ENCODE peak calls at places on chromosomes 1 and 21, in eight cellular contexts. I, U, P, S, R, Y, T and Q are unnamed samples.

GRCh38 chr1:29835486-29836273 is 599.4 kb downstream of the PTPRU start:
- DNase-seq in U (no peak), P (no peak), I (no peak), T (no peak), R (no peak), S (no peak), Y (no peak), Q (no peak)

GRCh38 chr1:209783338-209783737 is 1.0 kb downstream of the C1orf74 start:
- DNase-seq in Y (no peak), U (no peak), P (no peak), S (no peak), R (no peak), I (no peak), T (no peak), Q (no peak)

GRCh38 chr1:233718057-233718456 is 104.2 kb downstream of the KCNK1 start:
- DNase-seq in R (no peak), I (no peak), T (no peak), Y (no peak), U (no peak), S (no peak), P (no peak), Q (no peak)

GRCh38 chr1:90963236-90963635 is 58.6 kb downstream of the ZNF644 start:
- DNase-seq in R (no peak), P (no peak), U (no peak), T (no peak), I (no peak), S (no peak), Y (no peak), Q (no peak)

GRCh38 chr1:209655832-209656231 is 3.6 kb upstream of the LAMB3 start:
- DNase-seq in T (no peak), U (no peak), S (no peak), P (no peak), R (no peak), Y (no peak), I (no peak), Q (no peak)

GRCh38 chr1:72435025-72435424 is 152.7 kb upstream of the NEGR1 start:
- DNase-seq in S (no peak), T (peak), P (peak), U (peak), R (no peak), I (no peak), Y (no peak), Q (no peak)

GRCh38 chr21:38561205-38561604 is 62.9 kb upstream of the ERG start:
- DNase-seq in R (no peak), Y (no peak), S (no peak), U (no peak), P (no peak), I (no peak), T (no peak), Q (no peak)

GRCh38 chr1:100879422-100879821 is 15.2 kb downstream of the EXTL2 start:
- DNase-seq in P (no peak), S (no peak), T (peak), Y (no peak), U (no peak), R (no peak), I (no peak), Q (no peak)

GRCh38 chr21:22941779-22942178 is 1943.6 kb downstream of the NCAM2 start:
- DNase-seq in P (no peak), T (no peak), S (no peak), R (no peak), Y (no peak), U (no peak), I (no peak), Q (no peak)

GRCh38 chr1:206695751-206696150 is 11.0 kb downstream of the MAPKAPK2 start:
- DNase-seq in I (no peak), Y (no peak), P (no peak), T (no peak), S (no peak), R (no peak), U (no peak), Q (no peak)

GRCh38 chr1:12075195-12076114 is 12.4 kb downstream of the TNFRSF8 start:
- DNase-seq in S (peak), I (no peak), Y (no peak), P (peak), U (peak), T (peak), R (peak), Q (no peak)

GRCh38 chr1:218475275-218475674 is 130.1 kb downstream of the TGFB2 start:
- DNase-seq in Y (no peak), U (peak), R (no peak), P (peak), I (no peak), T (no peak), S (no peak), Q (no peak)

GRCh38 chr1:1672181-1672965 is 13.6 kb upstream of the CDK11B start:
- DNase-seq in T (no peak), I (no peak), R (no peak), U (no peak), Y (no peak), S (no peak), P (no peak), Q (peak)

GRCh38 chr1:234611153-234611798 is 1.3 kb upstream of the IRF2BP2 start:
- DNase-seq in T (peak), Y (no peak), P (peak), I (no peak), U (peak), S (peak), R (no peak), Q (no peak)

GRCh38 chr1:23551849-23552248 is 7.5 kb downstream of the ID3 start:
- DNase-seq in Y (no peak), P (no peak), I (no peak), S (no peak), R (no peak), U (no peak), T (no peak), Q (no peak)

GRCh38 chr1:226187380-226187779 is 839 bp upstream of the ACBD3 start:
- DNase-seq in R (no peak), Y (no peak), T (no peak), S (no peak), I (no peak), U (no peak), P (no peak), Q (no peak)

GRCh38 chr1:225944951-225945350 is 3.9 kb upstream of the LEFTY2 start:
- DNase-seq in I (no peak), R (no peak), Y (no peak), T (no peak), U (no peak), S (no peak), P (no peak), Q (no peak)

GRCh38 chr1:157219600-157219999 is 81.4 kb upstream of the ETV3 start:
- DNase-seq in U (no peak), S (no peak), R (no peak), Y (no peak), P (no peak), T (no peak), I (no peak), Q (no peak)

GRCh38 chr1:201190624-201191051 is at the start of gene IGFN1:
- DNase-seq in S (no peak), P (no peak), I (peak), U (no peak), Y (no peak), T (no peak), R (no peak), Q (no peak)

GRCh38 chr1:56255516-56256181 is 323.7 kb downstream of the PLPP3 start:
- DNase-seq in P (peak), R (peak), S (peak), Y (peak), T (peak), U (peak), I (no peak), Q (no peak)

GRCh38 chr1:19341201-19342076 is 29.3 kb downstream of the SLC66A1 start:
- DNase-seq in P (peak), T (peak), Y (peak), R (peak), I (peak), U (peak), S (peak), Q (peak)

GRCh38 chr1:161440312-161440894 is 64.9 kb upstream of the FCGR2A start:
- DNase-seq in R (peak), T (peak), Y (peak), I (peak), S (peak), U (peak), P (peak), Q (peak)

GRCh38 chr1:30049748-30050147 is 673.6 kb downstream of the MATN1 start:
- DNase-seq in I (no peak), T (no peak), P (no peak), R (no peak), U (no peak), Y (no peak), S (no peak), Q (no peak)

GRCh38 chr1:71345491-71345890 is 264.7 kb upstream of the ZRANB2 start:
- DNase-seq in R (no peak), T (no peak), U (no peak), Y (no peak), S (no peak), I (no peak), P (no peak), Q (no peak)

GRCh38 chr1:71339238-71339637 is 258.4 kb upstream of the ZRANB2 start:
- DNase-seq in S (no peak), T (no peak), R (no peak), Y (no peak), I (no peak), U (no peak), P (no peak), Q (no peak)

DNA sequence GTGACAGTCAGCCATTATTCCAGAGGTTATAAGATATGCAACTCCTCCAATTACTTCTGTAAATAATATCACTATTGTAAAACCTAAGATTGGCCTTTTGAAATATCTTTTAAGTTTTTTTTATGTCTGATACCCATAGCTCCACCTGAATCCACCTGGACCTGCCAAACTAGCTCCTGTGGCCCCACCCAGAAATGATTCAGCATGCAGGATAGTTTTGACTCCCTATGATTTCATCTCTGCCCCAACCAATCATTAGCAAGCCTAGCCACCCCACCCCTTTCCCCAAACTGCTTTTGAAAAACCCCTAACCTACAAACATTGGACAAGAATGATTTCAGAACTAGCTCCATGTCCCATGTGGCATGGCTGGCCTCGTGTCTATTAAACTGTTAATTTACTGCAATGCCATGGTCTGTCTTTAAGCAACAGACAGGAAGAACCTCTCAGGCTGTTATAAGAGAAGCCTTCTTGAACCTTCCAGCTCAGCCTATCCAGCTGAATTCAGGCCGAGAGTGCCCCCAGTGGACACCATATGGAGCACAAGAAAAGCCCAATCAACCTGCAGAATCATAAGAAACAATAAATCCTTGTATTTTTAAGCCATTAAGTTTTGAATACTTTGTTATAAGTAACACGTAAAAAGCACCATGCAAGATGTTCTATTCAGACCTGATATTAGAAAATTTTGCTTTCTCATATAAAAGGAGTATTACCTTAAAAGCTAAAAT is 263.0 kb upstream of the ZRANB2 start:
- DNase-seq in I (peak), P (no peak), U (no peak), S (no peak), Y (no peak), R (no peak), T (no peak), Q (no peak)
- TF ChIP-seq CTCF in I (peak), P (no peak), U (peak), S (peak), Y (no peak), R (no peak), T (peak), Q (no peak)

DNA sequence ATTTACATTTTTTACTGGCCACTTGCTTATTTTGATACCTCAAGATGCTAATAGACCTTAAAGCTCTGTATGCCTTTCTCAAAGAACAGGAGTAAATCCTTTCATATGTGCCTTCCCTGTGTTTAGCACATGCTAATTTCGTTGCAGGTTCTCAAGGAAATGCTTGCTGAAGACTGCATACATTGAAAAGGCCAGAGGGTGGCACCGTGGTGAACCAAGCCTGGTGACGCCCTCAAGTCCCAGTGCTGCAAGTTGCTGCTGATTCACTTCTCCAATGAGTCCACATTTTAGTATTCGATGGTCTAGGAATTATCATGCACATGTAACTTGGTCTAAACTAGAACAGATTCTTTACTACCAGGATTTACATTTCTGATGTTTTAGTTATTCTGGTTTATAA is 94.1 kb downstream of the CLDN17 start:
- DNase-seq in P (no peak), T (peak), I (peak), S (peak), U (peak), R (no peak), Y (no peak), Q (peak)
- TF ChIP-seq CTCF in P (no peak), T (peak), I (no peak), S (no peak), U (peak), R (no peak), Y (peak), Q (no peak)

DNA sequence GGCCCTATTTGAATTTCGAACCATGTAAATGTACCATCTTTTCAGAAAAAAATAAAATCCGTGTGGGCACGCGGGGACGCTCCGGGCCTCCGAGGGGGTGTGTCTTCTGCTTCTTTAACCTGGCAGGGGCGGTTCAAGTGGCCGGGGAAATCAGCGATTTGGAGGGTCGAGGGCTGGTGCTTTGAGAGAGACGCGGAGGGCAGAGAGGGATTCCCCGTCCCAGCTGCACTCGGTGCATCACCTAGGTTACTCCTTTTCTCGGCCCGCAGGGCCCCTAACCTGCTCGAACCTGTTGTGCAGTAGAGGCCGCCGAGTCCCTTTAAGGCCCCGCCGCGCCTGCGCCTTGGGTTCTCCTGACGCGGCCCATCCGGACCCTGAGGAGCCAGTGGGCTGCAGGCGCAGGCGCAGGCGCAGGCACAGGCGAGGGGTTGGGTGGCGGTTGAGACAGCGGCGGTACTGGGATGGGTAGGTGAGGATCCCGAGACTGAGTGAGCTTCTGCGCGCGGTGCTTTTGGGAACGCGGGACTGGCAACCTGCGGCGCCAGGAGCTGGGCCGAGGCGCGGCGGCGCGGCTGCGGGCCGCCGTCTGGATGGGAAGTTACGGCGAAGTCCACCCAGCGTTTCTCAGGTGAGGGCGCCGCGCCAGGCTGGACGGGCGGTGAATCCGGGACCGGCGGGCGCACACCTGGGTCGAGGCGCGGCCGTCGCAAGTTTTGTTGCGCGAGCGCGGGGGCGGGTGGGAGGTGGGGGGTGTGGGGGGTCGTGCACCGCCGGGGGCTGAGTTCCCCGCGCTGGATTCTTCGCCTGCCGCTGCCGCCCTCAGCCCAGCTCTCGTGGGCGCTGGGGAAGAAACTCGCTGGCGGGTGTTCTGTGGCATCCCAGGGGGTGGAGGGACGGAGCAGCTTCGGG is at the start of gene NBPF3:
- DNase-seq in T (peak), I (peak), P (peak), U (peak), Y (peak), R (peak), S (peak), Q (peak)
- TF ChIP-seq CTCF in T (no peak), I (no peak), P (no peak), U (no peak), Y (no peak), R (no peak), S (no peak), Q (no peak)

DNA sequence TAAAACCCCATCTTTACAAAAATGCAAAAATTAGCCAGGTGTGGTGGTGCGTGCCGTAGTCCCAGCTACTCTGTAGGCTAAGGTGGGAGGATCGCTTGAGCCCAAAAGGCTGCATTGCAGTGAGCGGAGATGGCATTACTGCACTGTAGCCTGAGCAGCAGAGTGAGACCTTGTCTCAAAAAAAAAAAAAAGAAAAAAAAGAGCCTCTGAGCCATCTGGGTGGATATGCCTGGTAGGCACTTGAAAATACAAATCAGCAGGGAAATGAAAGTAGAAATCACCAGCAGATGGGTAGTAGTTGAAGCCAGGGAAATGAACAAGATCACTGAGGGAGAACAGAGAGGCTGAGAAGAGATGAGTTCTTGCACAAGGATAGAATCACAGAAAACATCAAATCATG is 131.0 kb upstream of the HMCN1 start:
- DNase-seq in P (no peak), S (no peak), I (no peak), T (no peak), U (no peak), Y (no peak), R (no peak), Q (no peak)
- TF ChIP-seq CTCF in P (no peak), S (no peak), I (no peak), T (no peak), U (no peak), Y (no peak), R (no peak), Q (no peak)

DNA sequence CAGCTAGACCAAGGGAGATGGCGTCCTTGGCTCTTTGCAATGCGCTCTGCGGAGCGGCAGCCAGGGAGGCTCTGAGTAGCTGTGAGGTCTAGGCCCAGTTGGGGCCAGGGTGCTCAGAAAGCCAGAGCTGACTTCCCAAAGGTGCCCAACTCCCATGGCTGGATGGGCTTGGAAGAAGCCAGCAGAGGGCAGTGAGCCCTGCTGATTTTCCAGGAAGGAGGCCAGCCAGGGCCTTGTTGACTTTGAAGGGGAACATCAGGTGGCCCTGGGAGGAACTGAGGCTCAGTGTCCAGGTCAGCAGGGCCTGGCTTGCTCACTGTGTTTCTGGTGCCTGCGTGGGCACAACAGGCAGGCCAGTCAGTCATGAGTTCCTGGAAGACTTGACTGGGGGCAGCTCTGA is 27.1 kb downstream of the CDCP2 start:
- DNase-seq in I (peak), U (peak), R (peak), S (peak), Y (peak), T (peak), P (peak), Q (no peak)
- TF ChIP-seq CTCF in I (no peak), U (peak), R (peak), S (peak), Y (peak), T (peak), P (peak), Q (no peak)

DNA sequence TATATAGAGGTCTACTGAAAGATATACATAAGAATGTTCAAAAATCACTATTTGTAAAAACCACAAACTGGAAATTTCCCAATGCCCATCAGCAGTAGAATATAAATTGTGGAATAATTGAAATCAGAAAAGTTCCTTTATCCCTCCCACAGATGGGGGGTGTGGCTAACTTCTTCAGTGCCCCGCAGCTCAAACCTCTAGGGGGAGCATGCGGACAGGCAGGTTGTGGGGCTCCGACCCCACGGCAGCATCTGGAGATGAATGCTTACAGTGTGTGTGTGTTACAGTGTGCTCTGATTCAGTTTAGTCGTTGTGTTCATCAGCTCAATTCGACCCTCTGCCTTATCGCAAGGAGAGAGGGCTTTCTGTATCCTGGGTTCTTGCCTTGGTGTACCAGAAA is 262.1 kb upstream of the LRRC7 start:
- DNase-seq in S (no peak), T (no peak), R (no peak), I (peak), P (no peak), Y (no peak), U (no peak), Q (no peak)
- TF ChIP-seq CTCF in S (no peak), T (no peak), R (no peak), I (peak), P (no peak), Y (no peak), U (no peak), Q (no peak)